ENCODE peak calls at places on chromosome 5, in six cellular contexts. M, T, X, Q, N and Z are unnamed samples.

GRCh38 chr5:170865622-170866021 is 3.8 kb downstream of the RANBP17 start:
- DNase-seq in M (no peak), T (no peak), X (no peak), Q (no peak), N (no peak), Z (no peak)

GRCh38 chr5:135887881-135888614 is 7.6 kb downstream of the IL9 start:
- DNase-seq in M (no peak), T (no peak), X (no peak), Q (no peak), N (no peak), Z (no peak)

GRCh38 chr5:148372883-148373282 is 10.9 kb upstream of the FBXO38 start:
- DNase-seq in M (no peak), T (no peak), X (no peak), Q (no peak), N (no peak), Z (no peak)

GRCh38 chr5:107601076-107601475 is 69.7 kb downstream of the EFNA5 start:
- DNase-seq in M (peak), T (no peak), X (no peak), Q (no peak), N (no peak), Z (no peak)

GRCh38 chr5:78467140-78467539 is 106.7 kb downstream of the SCAMP1 start:
- DNase-seq in M (no peak), T (no peak), X (no peak), Q (no peak), N (no peak), Z (no peak)

GRCh38 chr5:6758201-6758600 is 45.0 kb downstream of the TENT4A start:
- DNase-seq in M (no peak), T (no peak), X (no peak), Q (no peak), N (no peak), Z (no peak)

GRCh38 chr5:176780951-176781350 is 29.4 kb upstream of the UNC5A start:
- DNase-seq in M (peak), T (no peak), X (no peak), Q (no peak), N (no peak), Z (peak)

GRCh38 chr5:93673555-93673954 is 67.8 kb downstream of the POU5F2 start:
- DNase-seq in M (no peak), T (no peak), X (no peak), Q (no peak), N (no peak), Z (no peak)

GRCh38 chr5:4124201-4124852 is 528.7 kb downstream of the IRX1 start:
- DNase-seq in M (no peak), T (no peak), X (no peak), Q (no peak), N (no peak), Z (no peak)

GRCh38 chr5:78766412-78766762 is 117.8 kb upstream of the LHFPL2 start:
- DNase-seq in M (no peak), T (no peak), X (no peak), Q (no peak), N (no peak), Z (no peak)

GRCh38 chr5:112647428-112647827 is 90.3 kb upstream of the APC start:
- DNase-seq in M (no peak), T (no peak), X (no peak), Q (no peak), N (no peak), Z (no peak)

GRCh38 chr5:135139397-135140134 is 105.5 kb upstream of the PITX1 start:
- DNase-seq in M (no peak), T (peak), X (peak), Q (no peak), N (no peak), Z (no peak)

GRCh38 chr5:25950681-25951080 is 1087.7 kb downstream of the CDH9 start:
- DNase-seq in M (no peak), T (no peak), X (no peak), Q (no peak), N (no peak), Z (no peak)

GRCh38 chr5:14871084-14871572 is 450 bp downstream of the ANKH start:
- DNase-seq in M (peak), T (peak), X (peak), Q (peak), N (no peak), Z (peak)

GRCh38 chr5:11298877-11299276 is 537.8 kb upstream of the DAP start:
- DNase-seq in M (no peak), T (no peak), X (no peak), Q (no peak), N (no peak), Z (no peak)

GRCh38 chr5:37842048-37842447 is 2.2 kb upstream of the GDNF start:
- DNase-seq in M (no peak), T (no peak), X (no peak), Q (no peak), N (no peak), Z (no peak)

GRCh38 chr5:9782806-9783560 is 152.8 kb upstream of the TAS2R1 start:
- DNase-seq in M (no peak), T (no peak), X (no peak), Q (no peak), N (no peak), Z (no peak)

GRCh38 chr5:96049398-96050272 is 88.0 kb upstream of the ELL2 start:
- DNase-seq in M (no peak), T (no peak), X (no peak), Q (no peak), N (no peak), Z (no peak)

GRCh38 chr5:129767927-129768380 is 20.1 kb downstream of the MINAR2 start:
- DNase-seq in M (peak), T (peak), X (peak), Q (peak), N (peak), Z (peak)

GRCh38 chr5:40916213-40916612 is 6.9 kb downstream of the C7 start:
- DNase-seq in M (no peak), T (no peak), X (no peak), Q (no peak), N (no peak), Z (no peak)

GRCh38 chr5:124920909-124921666 is 174.6 kb upstream of the ZNF608 start:
- DNase-seq in M (no peak), T (no peak), X (no peak), Q (no peak), N (no peak), Z (peak)

GRCh38 chr5:129367883-129368282 is 92.2 kb upstream of the ADAMTS19 start:
- DNase-seq in M (no peak), T (no peak), X (no peak), Q (no peak), N (no peak), Z (no peak)

GRCh38 chr5:81835813-81836458 is 85.0 kb upstream of the SSBP2 start:
- DNase-seq in M (no peak), T (no peak), X (no peak), Q (no peak), N (no peak), Z (no peak)

GRCh38 chr5:107809201-107810034 is 138.7 kb upstream of the EFNA5 start:
- DNase-seq in M (no peak), T (no peak), X (no peak), Q (no peak), N (no peak), Z (no peak)

GRCh38 chr5:10856646-10857332 is 95.8 kb upstream of the DAP start:
- DNase-seq in M (peak), T (peak), X (peak), Q (peak), N (peak), Z (peak)

GRCh38 chr5:150167163-150167798 is 703 bp downstream of the CDX1 start:
- DNase-seq in M (no peak), T (no peak), X (no peak), Q (no peak), N (no peak), Z (no peak)
- TF ChIP-seq POLR2A in M (no peak), T (no peak), X (no peak), Q (no peak), N (no peak), Z (no peak)

GRCh38 chr5:32462618-32463017 is 18.1 kb upstream of the ZFR start:
- DNase-seq in M (no peak), T (no peak), X (no peak), Q (no peak), N (no peak), Z (no peak)
- H3K27ac ChIP-seq in M (no peak), T (no peak), X (no peak), Q (no peak), N (no peak), Z (no peak)

GRCh38 chr5:132103380-132103951 is 29.9 kb downstream of the CSF2 start:
- DNase-seq in M (peak), T (peak), X (peak), Q (peak), N (peak), Z (peak)
- H3K4me3 ChIP-seq in M (no peak), T (no peak), X (no peak), Q (no peak), N (no peak), Z (no peak)

GRCh38 chr5:53560028-53560427 is 411 bp upstream of the NDUFS4 start:
- DNase-seq in M (no peak), T (no peak), X (no peak), Q (no peak), N (no peak), Z (no peak)

GRCh38 chr5:53556001-53556400 is 4.4 kb upstream of the NDUFS4 start:
- DNase-seq in M (no peak), T (no peak), X (no peak), Q (no peak), N (no peak), Z (no peak)

GRCh38 chr5:53558966-53559365 is 1.5 kb upstream of the NDUFS4 start:
- DNase-seq in M (no peak), T (no peak), X (no peak), Q (no peak), N (no peak), Z (no peak)

GRCh38 chr5:53557386-53557785 is 3.1 kb upstream of the NDUFS4 start:
- DNase-seq in M (no peak), T (no peak), X (no peak), Q (no peak), N (no peak), Z (no peak)

DNA sequence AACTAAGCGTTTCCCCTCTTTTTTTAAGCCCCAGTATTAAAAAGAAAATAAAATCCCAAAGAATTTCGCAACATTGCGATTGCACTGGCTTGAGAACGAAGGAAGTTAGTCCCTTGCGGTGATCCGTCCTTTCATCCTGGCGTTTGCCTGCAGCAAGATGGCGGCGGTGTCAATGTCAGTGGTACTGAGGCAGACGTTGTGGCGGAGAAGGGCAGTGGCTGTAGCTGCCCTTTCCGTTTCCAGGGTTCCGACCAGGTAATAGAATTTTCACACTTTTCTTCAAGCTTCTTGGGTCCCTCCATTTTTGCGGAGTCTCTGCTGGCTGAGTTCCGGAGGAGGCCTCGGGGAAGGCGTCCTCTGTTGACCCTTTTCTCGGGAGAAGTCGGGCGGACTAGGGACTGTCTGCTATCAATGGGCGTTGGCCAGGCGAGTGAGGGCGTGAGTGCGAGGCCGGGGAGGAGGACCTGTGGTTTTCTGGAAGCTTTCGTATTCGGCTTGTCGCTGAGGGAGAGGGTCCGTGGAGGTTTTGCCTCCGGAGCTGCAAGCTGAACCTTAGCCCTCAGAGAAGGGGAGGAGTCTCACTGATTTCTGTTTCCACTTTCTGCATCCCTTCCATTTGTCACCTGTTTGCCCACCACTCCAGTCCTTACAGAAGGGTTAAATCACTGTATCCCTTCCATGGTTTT is at the start of gene NDUFS4:
- DNase-seq in M (peak), T (peak), X (peak), Q (peak), N (peak), Z (peak)
- TF ChIP-seq POLR2A in M (no peak), T (no peak), X (peak), Q (no peak), N (peak), Z (peak)

GRCh38 chr5:1385395-1386273 is 40.7 kb upstream of the CLPTM1L start:
- DNase-seq in M (peak), T (peak), X (peak), Q (peak), N (peak), Z (peak)
- H3K27ac ChIP-seq in M (peak), T (no peak), X (peak), Q (no peak), N (peak), Z (peak)

DNA sequence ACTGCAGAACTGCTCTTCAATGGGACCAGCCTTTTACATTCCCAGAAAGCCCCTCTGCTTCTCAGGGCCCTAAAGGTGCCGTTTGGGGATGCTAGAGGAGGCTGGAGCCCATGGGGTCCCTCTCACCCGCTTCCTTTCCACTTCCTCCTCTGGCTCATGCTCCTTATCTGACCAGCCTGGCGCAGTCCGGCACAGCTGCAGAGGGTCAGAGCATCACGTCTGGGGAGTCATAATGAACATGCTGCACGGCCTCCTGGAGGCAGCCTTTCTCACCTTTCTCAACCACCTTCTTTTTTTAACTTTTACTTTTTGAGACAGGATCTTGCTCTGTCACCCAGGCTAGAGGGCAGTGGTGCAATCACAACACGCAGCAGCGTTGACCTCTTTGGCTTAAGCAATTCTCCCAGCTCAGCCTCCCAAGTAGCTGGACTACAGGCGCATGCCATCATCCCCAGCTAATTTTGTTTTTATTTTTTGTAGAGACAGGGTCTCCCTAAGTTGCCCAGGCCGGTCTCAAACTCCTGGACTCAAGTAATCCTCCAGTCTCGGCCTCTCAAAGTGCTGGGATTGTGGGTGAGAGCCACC is 15.1 kb upstream of the TCF7 start:
- DNase-seq in M (no peak), T (no peak), X (no peak), Q (no peak), N (no peak), Z (no peak)
- H3K4me3 ChIP-seq in M (no peak), T (no peak), X (no peak), Q (no peak), N (no peak), Z (peak)